ENCODE peak calls at places on chromosomes 16 and 17, in six cellular contexts. One of them, this sample, is unnamed.

GRCh38 chr17:78040561-78041400 is 82.3 kb downstream of the TNRC6C start:
- DNase-seq in fibroblast of the conjunctiva: no peak
- DNase-seq in CD4-positive, alpha-beta T cell: peak; percentile 30
- DNase-seq in WTC11: no peak
- DNase-seq in T47D: peak; percentile 86
- DNase-seq in T-helper 9 cell: peak; percentile 10
- DNase-seq in this sample: peak; percentile 25

GRCh38 chr17:28493467-28493866 is 12.7 kb upstream of the FOXN1 start:
- DNase-seq in CD4-positive, alpha-beta T cell: no peak
- DNase-seq in fibroblast of the conjunctiva: no peak
- DNase-seq in T47D: no peak
- DNase-seq in T-helper 9 cell: no peak
- DNase-seq in WTC11: no peak
- DNase-seq in this sample: no peak

GRCh38 chr16:81889896-81890634 is 111.0 kb downstream of the PLCG2 start:
- DNase-seq in T-helper 9 cell: peak; percentile 22
- DNase-seq in T47D: peak; percentile 90
- DNase-seq in WTC11: peak; percentile 70
- DNase-seq in CD4-positive, alpha-beta T cell: peak; percentile 15
- DNase-seq in fibroblast of the conjunctiva: peak; percentile 26
- DNase-seq in this sample: peak; percentile 42

GRCh38 chr17:4175921-4176802 is 33.2 kb downstream of the CYB5D2 start:
- DNase-seq in T47D: no peak
- DNase-seq in CD4-positive, alpha-beta T cell: peak; percentile 53
- DNase-seq in fibroblast of the conjunctiva: no peak
- DNase-seq in T-helper 9 cell: peak; percentile 28
- DNase-seq in WTC11: no peak
- DNase-seq in this sample: no peak

GRCh38 chr17:2792541-2793169 is 3.6 kb upstream of the RAP1GAP2 start:
- DNase-seq in T-helper 9 cell: peak; percentile 61
- DNase-seq in fibroblast of the conjunctiva: no peak
- DNase-seq in CD4-positive, alpha-beta T cell: peak; percentile 31
- DNase-seq in T47D: no peak
- DNase-seq in WTC11: no peak
- DNase-seq in this sample: no peak

GRCh38 chr17:560379-560935 is 154.2 kb downstream of the VPS53 start:
- DNase-seq in fibroblast of the conjunctiva: no peak
- DNase-seq in T47D: no peak
- DNase-seq in T-helper 9 cell: no peak
- DNase-seq in CD4-positive, alpha-beta T cell: no peak
- DNase-seq in WTC11: no peak
- DNase-seq in this sample: no peak

GRCh38 chr17:17497065-17497844 is 1.1 kb upstream of the RASD1 start:
- DNase-seq in WTC11: peak; percentile 7
- DNase-seq in CD4-positive, alpha-beta T cell: no peak
- DNase-seq in T47D: no peak
- DNase-seq in fibroblast of the conjunctiva: no peak
- DNase-seq in T-helper 9 cell: no peak
- DNase-seq in this sample: no peak

GRCh38 chr17:30975042-30975820 is 4.4 kb downstream of the RNF135 start:
- DNase-seq in fibroblast of the conjunctiva: no peak
- DNase-seq in T-helper 9 cell: no peak
- DNase-seq in WTC11: no peak
- DNase-seq in CD4-positive, alpha-beta T cell: no peak
- DNase-seq in T47D: no peak
- DNase-seq in this sample: no peak

GRCh38 chr17:57016066-57016763 is 38.3 kb downstream of the SCPEP1 start:
- DNase-seq in T-helper 9 cell: no peak
- DNase-seq in T47D: no peak
- DNase-seq in fibroblast of the conjunctiva: no peak
- DNase-seq in WTC11: peak; percentile 21
- DNase-seq in CD4-positive, alpha-beta T cell: no peak
- DNase-seq in this sample: no peak

GRCh38 chr17:79388556-79389295 is 222.1 kb downstream of the RBFOX3 start:
- DNase-seq in WTC11: peak; percentile 83
- DNase-seq in T47D: peak; percentile 73
- DNase-seq in fibroblast of the conjunctiva: no peak
- DNase-seq in T-helper 9 cell: no peak
- DNase-seq in CD4-positive, alpha-beta T cell: no peak
- DNase-seq in this sample: peak; percentile 34

GRCh38 chr17:64343833-64344637 is 46.6 kb downstream of the PECAM1 start:
- DNase-seq in T-helper 9 cell: no peak
- DNase-seq in T47D: peak; percentile 47
- DNase-seq in fibroblast of the conjunctiva: no peak
- DNase-seq in CD4-positive, alpha-beta T cell: peak; percentile 26
- DNase-seq in WTC11: no peak
- DNase-seq in this sample: no peak

GRCh38 chr17:75418523-75419050 is 13.1 kb upstream of the GRB2 start:
- DNase-seq in T-helper 9 cell: no peak
- DNase-seq in CD4-positive, alpha-beta T cell: no peak
- DNase-seq in T47D: no peak
- DNase-seq in WTC11: no peak
- DNase-seq in fibroblast of the conjunctiva: no peak
- DNase-seq in this sample: no peak

GRCh38 chr17:36697907-36698526 is 96.6 kb downstream of the MRM1 start:
- DNase-seq in fibroblast of the conjunctiva: no peak
- DNase-seq in WTC11: peak; percentile 37
- DNase-seq in CD4-positive, alpha-beta T cell: no peak
- DNase-seq in T-helper 9 cell: no peak
- DNase-seq in T47D: peak; percentile 30
- DNase-seq in this sample: no peak

GRCh38 chr17:27224526-27225315 is 69.2 kb upstream of the WSB1 start:
- DNase-seq in CD4-positive, alpha-beta T cell: no peak
- DNase-seq in fibroblast of the conjunctiva: no peak
- DNase-seq in WTC11: no peak
- DNase-seq in T47D: no peak
- DNase-seq in T-helper 9 cell: no peak
- DNase-seq in this sample: no peak

GRCh38 chr17:48625502-48626201 is 506 bp downstream of the HOXB9 start:
- DNase-seq in fibroblast of the conjunctiva: no peak
- DNase-seq in CD4-positive, alpha-beta T cell: no peak
- DNase-seq in WTC11: peak; percentile 69
- DNase-seq in T47D: peak; percentile 63
- DNase-seq in T-helper 9 cell: peak; percentile 32
- DNase-seq in this sample: peak; percentile 52

GRCh38 chr16:30609002-30609927 is 924 bp downstream of the ZNF689 start:
- DNase-seq in T-helper 9 cell: no peak
- DNase-seq in CD4-positive, alpha-beta T cell: peak; percentile 14
- DNase-seq in WTC11: peak; percentile 46
- DNase-seq in fibroblast of the conjunctiva: peak; percentile 9
- DNase-seq in T47D: peak; percentile 53
- DNase-seq in this sample: peak; percentile 26

GRCh38 chr17:17723354-17724261 is 42.4 kb downstream of the RAI1 start:
- DNase-seq in WTC11: peak; percentile 57
- DNase-seq in T47D: peak; percentile 50
- DNase-seq in CD4-positive, alpha-beta T cell: peak; percentile 36
- DNase-seq in T-helper 9 cell: peak; percentile 17
- DNase-seq in fibroblast of the conjunctiva: peak; percentile 35
- DNase-seq in this sample: no peak

GRCh38 chr17:72030067-72030899 is 90.5 kb upstream of the SOX9 start:
- DNase-seq in T-helper 9 cell: no peak
- DNase-seq in T47D: peak; percentile 61
- DNase-seq in fibroblast of the conjunctiva: peak; percentile 33
- DNase-seq in CD4-positive, alpha-beta T cell: no peak
- DNase-seq in WTC11: peak; percentile 82
- DNase-seq in this sample: no peak